ENCODE peak calls at places on chromosome 11, in four cellular contexts. One of them, this sample, is unnamed.

GRCh38 chr11:119461250-119461963 is 38.4 kb upstream of the THY1 start:
- DNase-seq in transverse colon: no peak
- DNase-seq in IMR-90: peak; percentile 54
- DNase-seq in stomach: no peak
- DNase-seq in this sample: no peak

GRCh38 chr11:84261707-84262106 is 975.5 kb upstream of the CCDC90B start:
- DNase-seq in stomach: no peak
- DNase-seq in transverse colon: no peak
- DNase-seq in IMR-90: no peak
- DNase-seq in this sample: peak; percentile 63

GRCh38 chr11:116831790-116832349 is 2.2 kb downstream of the APOC3 start:
- DNase-seq in stomach: no peak
- DNase-seq in IMR-90: no peak
- DNase-seq in transverse colon: no peak
- DNase-seq in this sample: no peak

GRCh38 chr11:9180784-9181183 is 84.4 kb downstream of the DENND5A start:
- DNase-seq in IMR-90: peak; percentile 72
- DNase-seq in stomach: no peak
- DNase-seq in transverse colon: no peak
- DNase-seq in this sample: no peak

GRCh38 chr11:128552783-128553661 is 34.3 kb downstream of the ETS1 start:
- DNase-seq in IMR-90: peak; percentile 87
- DNase-seq in stomach: no peak
- DNase-seq in transverse colon: peak; percentile 37
- DNase-seq in this sample: no peak

GRCh38 chr11:34869425-34869824 is 46.8 kb downstream of the APIP start:
- DNase-seq in transverse colon: no peak
- DNase-seq in IMR-90: no peak
- DNase-seq in stomach: no peak
- DNase-seq in this sample: no peak

GRCh38 chr11:133526790-133527189 is 5.5 kb downstream of the OPCML start:
- DNase-seq in IMR-90: no peak
- DNase-seq in transverse colon: no peak
- DNase-seq in stomach: no peak
- DNase-seq in this sample: no peak

GRCh38 chr11:82846037-82846383 is 54.2 kb downstream of the PRCP start:
- DNase-seq in IMR-90: no peak
- DNase-seq in transverse colon: no peak
- DNase-seq in stomach: no peak
- DNase-seq in this sample: no peak

GRCh38 chr11:62547691-62548281 is 1.2 kb upstream of the AHNAK start:
- DNase-seq in transverse colon: no peak
- DNase-seq in stomach: peak; percentile 51
- DNase-seq in IMR-90: no peak
- DNase-seq in this sample: no peak

GRCh38 chr11:74673956-74674355 is 57.3 kb downstream of the CHRDL2 start:
- DNase-seq in IMR-90: no peak
- DNase-seq in transverse colon: no peak
- DNase-seq in stomach: no peak
- DNase-seq in this sample: no peak

GRCh38 chr11:59643390-59643789 is 25.4 kb downstream of the PATL1 start:
- DNase-seq in IMR-90: no peak
- DNase-seq in transverse colon: no peak
- DNase-seq in stomach: no peak
- DNase-seq in this sample: no peak

GRCh38 chr11:59641156-59641555 is 25.6 kb upstream of the OSBP start:
- DNase-seq in IMR-90: peak; percentile 4
- DNase-seq in stomach: no peak
- DNase-seq in transverse colon: no peak
- DNase-seq in this sample: no peak

GRCh38 chr11:59647245-59647965 is 21.4 kb downstream of the PATL1 start:
- DNase-seq in transverse colon: no peak
- DNase-seq in stomach: no peak
- DNase-seq in IMR-90: no peak
- DNase-seq in this sample: no peak

DNA sequence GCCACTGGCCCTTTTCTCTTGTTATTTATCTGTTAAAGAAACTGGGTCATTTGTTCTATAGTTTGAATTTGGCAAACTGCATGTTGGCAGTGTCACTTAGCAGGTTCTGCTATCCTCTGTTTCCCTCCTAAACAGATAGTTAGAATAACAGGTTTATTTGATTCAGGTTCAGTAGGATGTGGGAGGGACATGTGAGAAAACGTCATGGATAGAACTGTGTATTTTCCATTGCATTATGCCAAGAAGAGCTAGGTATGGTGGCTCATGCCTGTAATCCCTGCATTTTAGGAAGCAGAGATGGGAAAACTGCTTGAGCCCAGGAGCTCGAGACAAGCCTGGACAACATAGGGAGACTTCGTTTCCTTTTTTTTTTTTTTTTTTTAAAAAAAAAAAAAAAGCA is 24.3 kb downstream of the PATL1 start:
- DNase-seq in stomach: no peak
- DNase-seq in IMR-90: no peak
- DNase-seq in transverse colon: no peak
- DNase-seq in this sample: no peak
- H3K36me3 ChIP-seq in stomach: peaks cover 95% of the 10 kb centered on the region
- H3K36me3 ChIP-seq in IMR-90: peaks cover 43% of the 10 kb centered on the region
- H3K36me3 ChIP-seq in transverse colon: peaks cover 78% of the 10 kb centered on the region
- H3K36me3 ChIP-seq in this sample: no peaks in the 10 kb centered on the region

GRCh38 chr11:16911186-16911585 is 103.0 kb downstream of the PLEKHA7 start:
- DNase-seq in transverse colon: no peak
- DNase-seq in stomach: no peak
- DNase-seq in IMR-90: no peak
- DNase-seq in this sample: no peak
- H3K4me1 ChIP-seq in transverse colon: peaks cover 19% of the 10 kb centered on the region
- H3K4me1 ChIP-seq in stomach: peaks cover 5% of the 10 kb centered on the region
- H3K4me1 ChIP-seq in IMR-90: no peaks in the 10 kb centered on the region
- H3K4me1 ChIP-seq in this sample: no peaks in the 10 kb centered on the region

GRCh38 chr11:1149545-1149944 is 8.2 kb upstream of the MUC5AC start:
- DNase-seq in transverse colon: no peak
- DNase-seq in IMR-90: no peak
- DNase-seq in stomach: no peak
- DNase-seq in this sample: no peak

GRCh38 chr11:1152316-1153104 is 5.2 kb upstream of the MUC5AC start:
- DNase-seq in IMR-90: peak; percentile 78
- DNase-seq in stomach: peak; percentile 72
- DNase-seq in transverse colon: no peak
- DNase-seq in this sample: peak; percentile 10

GRCh38 chr11:1151366-1152315 is 6.1 kb upstream of the MUC5AC start:
- DNase-seq in transverse colon: peak; percentile 6
- DNase-seq in stomach: no peak
- DNase-seq in IMR-90: no peak
- DNase-seq in this sample: peak; percentile 10

GRCh38 chr11:1150095-1150494 is 7.7 kb upstream of the MUC5AC start:
- DNase-seq in stomach: no peak
- DNase-seq in transverse colon: no peak
- DNase-seq in IMR-90: no peak
- DNase-seq in this sample: no peak

DNA sequence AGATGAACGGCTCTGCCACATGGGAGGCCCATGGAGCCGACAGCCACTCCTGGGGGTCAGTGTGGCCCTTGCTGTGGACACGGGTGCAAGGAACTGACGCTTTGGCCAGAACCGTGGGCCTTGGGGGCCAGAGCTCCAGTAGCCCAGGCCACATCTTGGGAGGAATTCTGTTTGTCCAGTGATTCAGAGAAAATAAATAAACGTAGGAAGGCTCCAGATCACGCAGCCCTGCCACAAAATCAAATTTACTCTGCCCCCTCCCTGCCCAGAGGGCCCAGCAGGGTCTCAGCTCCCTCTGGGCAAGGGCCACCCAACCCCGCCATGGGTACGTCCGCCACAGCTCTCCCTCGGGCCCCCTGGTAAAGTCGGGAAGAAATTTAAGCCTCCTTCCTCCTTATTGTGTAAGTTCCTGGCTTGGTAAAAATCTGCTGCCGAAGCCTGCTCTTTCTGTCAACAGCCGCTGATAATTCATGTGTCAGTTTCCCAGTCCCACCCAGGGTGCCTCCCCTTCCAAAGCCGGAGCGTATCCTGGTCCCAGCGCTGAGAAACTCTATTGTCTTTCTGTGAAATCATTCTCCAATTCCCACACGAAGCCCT is 6.9 kb upstream of the MUC5AC start:
- DNase-seq in IMR-90: peak; percentile 67
- DNase-seq in transverse colon: peak; percentile 11
- DNase-seq in stomach: peak; percentile 60
- DNase-seq in this sample: peak; percentile 6
- TF ChIP-seq CTCF in IMR-90: no peak
- TF ChIP-seq CTCF in transverse colon: no peak
- TF ChIP-seq CTCF in stomach: no peak
- TF ChIP-seq CTCF in this sample: no peak

GRCh38 chr11:73189723-73190556 is 28.1 kb upstream of the P2RY2 start:
- DNase-seq in transverse colon: no peak
- DNase-seq in stomach: peak; percentile 18
- DNase-seq in IMR-90: no peak
- DNase-seq in this sample: no peak
- H3K36me3 ChIP-seq in transverse colon: no peaks in the 10 kb centered on the region
- H3K36me3 ChIP-seq in stomach: no peaks in the 10 kb centered on the region
- H3K36me3 ChIP-seq in IMR-90: no peaks in the 10 kb centered on the region
- H3K36me3 ChIP-seq in this sample: no peaks in the 10 kb centered on the region

GRCh38 chr11:65295571-65296338 is 18.9 kb upstream of the CDC42EP2 start:
- DNase-seq in stomach: no peak
- DNase-seq in transverse colon: no peak
- DNase-seq in IMR-90: no peak
- DNase-seq in this sample: no peak
- H3K4me1 ChIP-seq in stomach: peaks cover 72% of the 10 kb centered on the region
- H3K4me1 ChIP-seq in transverse colon: peaks cover 82% of the 10 kb centered on the region
- H3K4me1 ChIP-seq in IMR-90: peaks cover 57% of the 10 kb centered on the region
- H3K4me1 ChIP-seq in this sample: peaks cover 53% of the 10 kb centered on the region

GRCh38 chr11:12496181-12497025 is 119.0 kb downstream of the PARVA start:
- DNase-seq in IMR-90: peak; percentile 40
- DNase-seq in transverse colon: no peak
- DNase-seq in stomach: no peak
- DNase-seq in this sample: no peak
- TF ChIP-seq CTCF in IMR-90: peak; percentile 10
- TF ChIP-seq CTCF in transverse colon: no peak
- TF ChIP-seq CTCF in stomach: no peak
- TF ChIP-seq CTCF in this sample: no peak

This sample was measured in testis.